ENCODE peak calls at places on chromosomes 1 and 21, in eight cellular contexts. One of them, this sample, is unnamed.

GRCh38 chr1:66938618-66939017 is 13.8 kb downstream of the MIER1 start:
- DNase-seq in islet precursor cell: no peak
- DNase-seq in heart right ventricle: no peak
- DNase-seq in fibroblast of mammary gland: peak
- DNase-seq in GM13976: no peak
- DNase-seq in CD8-positive, alpha-beta T cell: no peak
- DNase-seq in GM04503: no peak
- DNase-seq in sigmoid colon: no peak
- DNase-seq in this sample: no peak

GRCh38 chr1:228367798-228368791 is 38.5 kb downstream of the TRIM11 start:
- DNase-seq in GM13976: no peak
- DNase-seq in sigmoid colon: peak
- DNase-seq in fibroblast of mammary gland: no peak
- DNase-seq in CD8-positive, alpha-beta T cell: no peak
- DNase-seq in islet precursor cell: no peak
- DNase-seq in heart right ventricle: peak
- DNase-seq in GM04503: no peak
- DNase-seq in this sample: peak

GRCh38 chr1:92476071-92476607 is 10.6 kb downstream of the GFI1 start:
- DNase-seq in fibroblast of mammary gland: no peak
- DNase-seq in CD8-positive, alpha-beta T cell: peak
- DNase-seq in heart right ventricle: no peak
- DNase-seq in sigmoid colon: no peak
- DNase-seq in islet precursor cell: no peak
- DNase-seq in GM04503: no peak
- DNase-seq in GM13976: peak
- DNase-seq in this sample: peak

GRCh38 chr1:70707214-70707613 is 296.1 kb downstream of the CTH start:
- DNase-seq in CD8-positive, alpha-beta T cell: no peak
- DNase-seq in islet precursor cell: no peak
- DNase-seq in heart right ventricle: no peak
- DNase-seq in GM13976: no peak
- DNase-seq in fibroblast of mammary gland: no peak
- DNase-seq in GM04503: no peak
- DNase-seq in sigmoid colon: no peak
- DNase-seq in this sample: no peak

GRCh38 chr21:29215709-29216108 is 83.0 kb upstream of the BACH1 start:
- DNase-seq in GM13976: no peak
- DNase-seq in CD8-positive, alpha-beta T cell: no peak
- DNase-seq in GM04503: peak
- DNase-seq in islet precursor cell: no peak
- DNase-seq in sigmoid colon: no peak
- DNase-seq in heart right ventricle: no peak
- DNase-seq in fibroblast of mammary gland: peak
- DNase-seq in this sample: no peak

GRCh38 chr1:2546515-2547209 is 9.5 kb upstream of the TNFRSF14 start:
- DNase-seq in sigmoid colon: peak
- DNase-seq in fibroblast of mammary gland: peak
- DNase-seq in islet precursor cell: peak
- DNase-seq in GM13976: peak
- DNase-seq in heart right ventricle: peak
- DNase-seq in CD8-positive, alpha-beta T cell: peak
- DNase-seq in GM04503: no peak
- DNase-seq in this sample: peak

GRCh38 chr1:193058529-193059281 is 455 bp downstream of the UCHL5 start:
- DNase-seq in heart right ventricle: peak
- DNase-seq in GM13976: peak
- DNase-seq in sigmoid colon: peak
- DNase-seq in fibroblast of mammary gland: peak
- DNase-seq in GM04503: no peak
- DNase-seq in islet precursor cell: peak
- DNase-seq in CD8-positive, alpha-beta T cell: peak
- DNase-seq in this sample: peak

GRCh38 chr1:43867946-43868740 is 65.5 kb upstream of the ARTN start:
- DNase-seq in CD8-positive, alpha-beta T cell: no peak
- DNase-seq in GM04503: no peak
- DNase-seq in heart right ventricle: no peak
- DNase-seq in fibroblast of mammary gland: peak
- DNase-seq in islet precursor cell: peak
- DNase-seq in sigmoid colon: no peak
- DNase-seq in GM13976: no peak
- DNase-seq in this sample: no peak

GRCh38 chr21:29578306-29578705 is 279.6 kb downstream of the BACH1 start:
- DNase-seq in GM13976: no peak
- DNase-seq in CD8-positive, alpha-beta T cell: no peak
- DNase-seq in islet precursor cell: no peak
- DNase-seq in GM04503: no peak
- DNase-seq in fibroblast of mammary gland: no peak
- DNase-seq in sigmoid colon: no peak
- DNase-seq in heart right ventricle: no peak
- DNase-seq in this sample: no peak

GRCh38 chr1:8629241-8630091 is 188.0 kb downstream of the RERE start:
- DNase-seq in fibroblast of mammary gland: peak
- DNase-seq in GM13976: peak
- DNase-seq in sigmoid colon: no peak
- DNase-seq in heart right ventricle: no peak
- DNase-seq in CD8-positive, alpha-beta T cell: no peak
- DNase-seq in GM04503: peak
- DNase-seq in islet precursor cell: no peak
- DNase-seq in this sample: no peak

GRCh38 chr1:207004931-207005830 is 27.4 kb downstream of the C1orf116 start:
- DNase-seq in heart right ventricle: no peak
- DNase-seq in sigmoid colon: no peak
- DNase-seq in CD8-positive, alpha-beta T cell: no peak
- DNase-seq in GM04503: no peak
- DNase-seq in fibroblast of mammary gland: peak
- DNase-seq in GM13976: peak
- DNase-seq in islet precursor cell: peak
- DNase-seq in this sample: peak

GRCh38 chr1:223478606-223479005 is 85.4 kb downstream of the CCDC185 start:
- DNase-seq in islet precursor cell: no peak
- DNase-seq in GM04503: no peak
- DNase-seq in heart right ventricle: no peak
- DNase-seq in CD8-positive, alpha-beta T cell: no peak
- DNase-seq in fibroblast of mammary gland: no peak
- DNase-seq in sigmoid colon: no peak
- DNase-seq in GM13976: no peak
- DNase-seq in this sample: no peak

GRCh38 chr1:43232071-43232470 is 37.7 kb upstream of the TMEM125 start:
- DNase-seq in heart right ventricle: no peak
- DNase-seq in fibroblast of mammary gland: peak
- DNase-seq in GM04503: no peak
- DNase-seq in GM13976: no peak
- DNase-seq in CD8-positive, alpha-beta T cell: no peak
- DNase-seq in islet precursor cell: no peak
- DNase-seq in sigmoid colon: no peak
- DNase-seq in this sample: no peak

GRCh38 chr1:42922687-42923366 is 35.8 kb downstream of the SLC2A1 start:
- DNase-seq in fibroblast of mammary gland: peak
- DNase-seq in sigmoid colon: no peak
- DNase-seq in CD8-positive, alpha-beta T cell: no peak
- DNase-seq in islet precursor cell: peak
- DNase-seq in GM04503: peak
- DNase-seq in heart right ventricle: no peak
- DNase-seq in GM13976: peak
- DNase-seq in this sample: peak

GRCh38 chr1:6700853-6701436 is 671 bp downstream of the DNAJC11 start:
- DNase-seq in heart right ventricle: no peak
- DNase-seq in islet precursor cell: no peak
- DNase-seq in sigmoid colon: no peak
- DNase-seq in GM13976: no peak
- DNase-seq in CD8-positive, alpha-beta T cell: no peak
- DNase-seq in fibroblast of mammary gland: no peak
- DNase-seq in GM04503: no peak
- DNase-seq in this sample: no peak

GRCh38 chr21:45966995-45967394 is 14.6 kb upstream of the COL6A1 start:
- DNase-seq in sigmoid colon: peak
- DNase-seq in fibroblast of mammary gland: no peak
- DNase-seq in heart right ventricle: no peak
- DNase-seq in islet precursor cell: no peak
- DNase-seq in CD8-positive, alpha-beta T cell: no peak
- DNase-seq in GM04503: no peak
- DNase-seq in GM13976: no peak
- DNase-seq in this sample: no peak

GRCh38 chr1:214581785-214582184 is 21.2 kb upstream of the CENPF start:
- DNase-seq in sigmoid colon: no peak
- DNase-seq in CD8-positive, alpha-beta T cell: no peak
- DNase-seq in GM04503: peak
- DNase-seq in GM13976: no peak
- DNase-seq in islet precursor cell: peak
- DNase-seq in fibroblast of mammary gland: peak
- DNase-seq in heart right ventricle: no peak
- DNase-seq in this sample: no peak